ENCODE peak calls at places on chromosomes 11 and 22, in five cellular contexts. C is ovary, L is body of pancreas, E is A549, S is esophagus squamous epithelium. F is an unnamed sample.

GRCh38 chr11:88552377-88553029 is 215.0 kb upstream of the CTSC start:
- DNase-seq in L (peak; percentile 49), C (peak; percentile 16), S (no peak), E (peak; percentile 68), F (peak; percentile 57)

GRCh38 chr11:32963721-32964120 is 52.0 kb upstream of the DEPDC7 start:
- DNase-seq in E (no peak), S (no peak), C (no peak), L (no peak), F (no peak)

GRCh38 chr11:8671242-8671641 is 11.2 kb downstream of the TRIM66 start:
- DNase-seq in C (peak; percentile 70), S (no peak), E (peak; percentile 48), L (no peak), F (no peak)

GRCh38 chr22:42283288-42284229 is 13.1 kb upstream of the TCF20 start:
- DNase-seq in C (peak; percentile 33), S (no peak), E (no peak), L (no peak), F (no peak)

GRCh38 chr11:81913793-81914192 is 819.9 kb downstream of the FAM181B start:
- DNase-seq in L (no peak), C (no peak), S (no peak), E (no peak), F (no peak)

GRCh38 chr11:6544921-6545850 is 48.1 kb downstream of the DNHD1 start:
- DNase-seq in S (no peak), L (peak; percentile 57), E (no peak), C (no peak), F (no peak)

GRCh38 chr11:93248602-93249001 is 50.8 kb upstream of the SLC36A4 start:
- DNase-seq in S (no peak), L (no peak), E (no peak), C (no peak), F (no peak)

GRCh38 chr11:45079075-45079444 is 67.4 kb upstream of the PRDM11 start:
- DNase-seq in L (no peak), S (no peak), C (no peak), E (no peak), F (no peak)

GRCh38 chr11:66713746-66714480 is 15.1 kb downstream of the SPTBN2 start:
- DNase-seq in L (no peak), E (no peak), C (no peak), S (no peak), F (no peak)

GRCh38 chr22:26601726-26602125 is 11.8 kb upstream of the TPST2 start:
- DNase-seq in E (no peak), L (no peak), C (no peak), S (no peak), F (no peak)

GRCh38 chr22:22749167-22749758 is 104.8 kb downstream of the GGTLC2 start:
- DNase-seq in E (no peak), C (no peak), S (no peak), L (no peak), F (no peak)

GRCh38 chr22:24389680-24390079 is 37.7 kb upstream of the ADORA2A start:
- DNase-seq in L (no peak), C (no peak), E (no peak), S (no peak), F (no peak)

GRCh38 chr11:8408151-8408930 is 144.7 kb upstream of the LMO1 start:
- DNase-seq in C (no peak), E (no peak), S (no peak), L (no peak), F (no peak)

GRCh38 chr11:128463386-128463829 is 124.0 kb downstream of the ETS1 start:
- DNase-seq in C (peak; percentile 59), L (no peak), E (no peak), S (no peak), F (no peak)

GRCh38 chr11:68014966-68015447 is 4.9 kb downstream of the ALDH3B1 start:
- DNase-seq in E (no peak), L (no peak), C (no peak), S (no peak), F (no peak)

DNA sequence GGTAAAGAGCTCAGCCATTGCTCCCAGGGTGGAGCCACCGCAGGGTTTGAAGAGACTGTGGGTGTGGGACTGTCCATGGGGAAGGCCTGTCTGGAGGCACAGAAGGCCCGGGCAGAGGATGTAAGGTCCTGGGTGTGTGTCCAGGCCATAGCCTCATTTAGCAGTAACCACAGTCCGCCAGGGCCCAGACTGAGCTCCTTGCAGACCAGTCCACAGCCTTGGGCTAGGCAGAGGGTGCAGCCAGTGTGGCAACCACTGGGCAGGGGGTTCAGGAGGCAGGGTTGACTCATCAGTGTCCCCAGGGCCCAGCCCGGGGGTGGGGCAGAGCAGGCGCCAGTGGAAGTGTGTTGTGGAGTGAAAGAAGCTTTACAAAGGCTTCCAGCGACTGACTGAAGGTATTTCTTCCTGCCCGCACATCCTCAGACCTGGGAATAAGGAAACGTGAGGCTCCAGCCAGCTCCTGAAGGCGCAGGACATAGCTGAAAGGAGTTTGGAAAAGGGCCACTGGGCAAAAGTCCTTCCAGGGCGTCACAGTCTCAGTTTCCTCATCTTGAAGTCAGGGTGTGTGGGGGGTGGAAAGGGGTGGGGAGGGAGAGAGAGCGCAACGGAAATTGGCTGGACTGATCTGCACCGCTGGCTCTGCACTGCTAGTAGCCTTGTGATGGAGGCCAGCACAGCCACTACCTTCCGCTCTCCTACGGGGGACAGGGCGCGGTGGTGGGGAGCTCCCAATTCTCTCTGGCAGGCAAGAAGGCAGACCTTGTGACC is 27.8 kb upstream of the WNT11 start:
- DNase-seq in S (no peak), L (peak; percentile 31), E (no peak), C (peak; percentile 74), F (no peak)
- TF ChIP-seq POLR2A in S (peak; percentile 31), L (no peak), E (no peak), C (peak; percentile 20), F (no peak)

DNA sequence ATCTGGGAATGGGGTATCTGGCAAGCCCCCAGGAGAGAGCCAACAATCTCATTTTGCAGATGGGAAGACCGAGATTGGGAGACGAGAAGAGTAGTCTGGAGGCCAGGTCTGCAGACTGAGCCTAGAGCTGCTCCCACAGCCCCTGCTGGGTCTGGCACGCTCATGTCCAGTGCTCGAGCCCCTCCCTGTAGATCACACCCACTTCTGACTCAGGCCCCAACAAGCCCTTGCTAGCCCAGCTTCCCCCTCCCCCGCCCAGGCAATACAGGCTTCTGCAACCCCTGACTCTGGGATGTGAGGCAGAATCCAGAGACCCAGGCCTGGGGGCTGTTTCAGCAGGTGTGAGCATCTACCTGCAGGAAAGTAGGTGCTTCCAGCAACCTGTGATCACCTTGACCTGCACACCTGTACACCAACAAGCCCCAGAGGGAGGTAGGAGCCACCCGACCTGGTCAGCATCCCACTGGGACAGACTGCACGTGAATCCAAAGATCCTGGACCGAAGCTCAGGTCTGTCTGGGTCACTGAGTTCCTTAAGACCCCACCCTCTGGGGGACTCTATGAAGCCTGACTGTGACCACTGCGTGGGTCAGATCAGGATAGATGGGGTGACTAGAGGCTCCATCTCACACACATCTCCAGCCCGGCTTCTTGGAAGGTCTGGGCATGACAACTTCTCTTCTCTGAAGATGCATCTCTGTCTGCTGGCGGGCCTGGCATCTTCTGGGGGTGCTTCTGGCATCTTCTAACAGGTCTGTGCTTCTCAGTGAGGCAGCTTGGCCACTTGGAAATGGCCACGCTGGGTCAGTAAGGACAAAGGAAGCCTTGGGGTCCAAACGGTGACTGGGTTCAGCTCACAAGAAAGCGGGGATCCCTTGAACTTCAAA is 29.3 kb downstream of the LINC01488 start:
- DNase-seq in L (no peak), E (no peak), C (no peak), S (no peak), F (peak; percentile 37)
- TF ChIP-seq POLR2A in L (no peak), E (no peak), C (no peak), S (no peak), F (no peak)

DNA sequence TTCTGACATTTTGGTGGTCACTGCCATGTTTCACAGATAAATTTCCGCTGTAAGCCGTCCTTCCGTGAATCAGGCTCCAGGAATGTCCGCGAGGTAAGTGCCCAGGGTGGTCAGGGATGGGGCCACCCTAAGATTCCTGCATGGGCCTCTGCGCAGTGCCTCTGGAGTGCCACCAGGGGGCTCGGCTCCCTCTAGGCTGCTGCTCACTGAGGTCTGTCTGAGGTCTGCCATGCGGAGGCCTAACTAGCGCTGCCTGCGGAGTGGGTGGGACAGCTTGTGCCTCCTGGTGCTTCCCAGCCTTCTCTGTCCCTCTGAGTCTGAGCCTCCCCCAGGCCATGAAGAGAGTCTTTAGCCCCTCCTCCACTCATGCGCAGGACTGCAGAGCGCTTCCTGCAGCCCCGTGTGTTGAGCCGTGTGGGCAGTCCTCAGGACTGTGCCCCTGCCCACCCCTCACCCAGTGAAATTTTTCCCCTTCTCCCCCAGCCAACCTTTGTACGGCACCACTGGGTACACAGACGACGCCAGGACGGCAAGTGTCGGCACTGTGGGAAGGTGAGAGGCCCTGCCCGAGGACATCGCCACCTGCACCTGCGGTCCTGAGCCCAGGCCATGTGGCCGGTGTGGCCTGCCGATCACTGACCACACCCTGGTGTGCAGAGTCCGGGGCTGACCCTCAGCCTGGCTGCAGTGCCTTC is 11.9 kb upstream of the MDK start:
- DNase-seq in C (peak; percentile 56), L (peak; percentile 51), E (peak; percentile 79), S (no peak), F (no peak)
- TF ChIP-seq POLR2A in C (no peak), L (no peak), E (no peak), S (no peak), F (no peak)

DNA sequence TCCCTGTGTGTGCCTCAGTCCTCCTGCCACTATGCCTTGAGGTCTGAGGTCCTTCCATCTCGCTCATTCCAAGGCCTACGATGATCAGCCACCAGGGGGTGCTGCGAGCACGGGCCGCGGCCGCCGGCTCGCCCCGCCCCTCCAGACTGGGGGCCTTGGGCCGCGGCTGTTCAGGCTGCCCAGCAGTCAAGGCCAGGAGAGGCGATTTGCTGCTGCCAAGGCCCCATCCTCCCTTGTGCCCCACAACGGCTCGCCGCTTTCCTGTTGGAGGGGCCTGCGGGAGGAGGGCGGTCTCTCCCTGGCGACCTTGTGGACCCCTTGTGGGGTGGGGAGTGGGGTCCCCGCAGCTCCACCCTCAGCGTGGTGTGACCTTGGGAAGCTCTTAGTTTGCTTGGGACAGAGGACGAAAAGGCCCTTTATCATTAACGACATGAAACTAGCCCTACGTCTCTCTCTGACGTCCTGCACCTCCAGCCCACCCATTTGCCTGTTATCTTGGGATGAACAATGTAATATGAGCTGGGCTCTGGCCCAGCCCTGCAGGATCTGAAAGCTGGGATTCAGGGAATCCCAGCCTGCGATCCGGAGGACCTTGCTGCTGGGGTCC is 5.4 kb upstream of the GALR3 start:
- DNase-seq in L (peak; percentile 93), S (no peak), C (peak; percentile 90), E (peak; percentile 68), F (peak; percentile 82)
- TF ChIP-seq POLR2A in L (no peak), S (no peak), C (peak; percentile 38), E (no peak), F (no peak)

DNA sequence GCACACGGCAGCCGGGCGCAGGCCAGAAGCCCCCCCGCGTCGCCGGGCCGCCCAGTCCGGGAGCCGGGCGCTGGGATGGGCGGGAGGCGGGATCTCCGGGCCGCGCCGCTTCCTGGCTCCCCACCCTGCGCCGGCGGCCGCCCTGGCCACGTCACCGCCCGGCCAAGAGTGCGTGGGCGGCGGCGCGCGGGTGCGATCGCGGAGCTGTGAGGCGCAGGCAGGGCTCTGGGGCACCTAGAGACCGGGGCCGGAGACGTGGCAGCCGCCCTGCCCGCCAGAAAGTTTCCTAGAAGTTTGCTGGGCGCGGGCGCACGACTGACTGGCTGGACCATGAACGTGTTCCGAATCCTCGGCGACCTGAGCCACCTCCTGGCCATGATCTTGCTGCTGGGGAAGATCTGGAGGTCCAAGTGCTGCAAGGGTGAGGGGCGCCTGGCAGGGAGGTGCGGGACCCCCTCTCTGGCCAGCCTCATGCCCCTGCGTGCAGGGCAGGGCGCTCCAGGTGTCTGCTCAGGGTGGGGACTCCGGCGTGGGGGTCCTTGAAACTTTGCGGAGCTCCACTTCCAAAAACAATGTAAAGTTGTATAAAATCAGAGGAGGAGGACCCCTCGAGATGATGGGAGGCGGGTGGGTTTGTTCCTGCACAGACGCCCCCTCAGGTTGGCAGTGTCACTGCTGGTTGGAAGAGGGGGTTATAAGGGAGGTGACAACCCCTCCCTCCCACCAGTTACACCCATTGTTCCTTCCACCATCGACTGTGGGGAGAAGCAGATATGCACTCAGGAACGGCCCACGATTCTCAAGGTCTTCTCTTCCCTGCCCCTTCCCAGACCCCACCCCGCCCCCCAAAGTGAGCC is at the start of gene KDELR3:
- DNase-seq in C (peak; percentile 72), S (no peak), L (peak; percentile 60), E (no peak), F (peak; percentile 77)
- TF ChIP-seq POLR2A in C (no peak), S (peak; percentile 47), L (no peak), E (peak; percentile 49), F (peak; percentile 68)

GRCh38 chr11:62556872-62557631 is 10.4 kb upstream of the AHNAK start:
- DNase-seq in C (no peak), L (no peak), S (no peak), E (no peak), F (peak; percentile 27)
- TF ChIP-seq POLR2A in C (no peak), L (no peak), S (no peak), E (no peak), F (no peak)